ENCODE peak calls at places on chromosome 3, in nine cellular contexts. V, N, A, T, P, E, I, O and H are unnamed samples.

GRCh38 chr3:54374214-54374855 is 252.0 kb downstream of the CACNA2D3 start:
- DNase-seq in T (no peak), N (no peak), O (no peak), A (no peak), P (no peak), I (no peak), E (no peak), V (no peak), H (no peak)

GRCh38 chr3:61221759-61222362 is 29.4 kb downstream of the FHIT start:
- DNase-seq in P (no peak), V (no peak), O (no peak), E (no peak), T (no peak), I (no peak), A (no peak), N (no peak), H (no peak)

GRCh38 chr3:69776926-69777581 is 37.8 kb downstream of the MITF start:
- DNase-seq in T (no peak), E (no peak), P (no peak), N (no peak), A (peak; percentile 41), V (no peak), O (no peak), I (no peak), H (no peak)

GRCh38 chr3:125043599-125044151 is 12.1 kb downstream of the HEG1 start:
- DNase-seq in E (no peak), P (no peak), T (no peak), O (no peak), V (no peak), N (peak; percentile 31), I (no peak), A (no peak), H (no peak)

GRCh38 chr3:49022751-49023171 is 840 bp downstream of the NDUFAF3 start:
- DNase-seq in E (no peak), N (no peak), A (peak; percentile 48), V (peak; percentile 25), I (no peak), O (no peak), P (no peak), T (no peak), H (no peak)

GRCh38 chr3:187183210-187183862 is 13.9 kb upstream of the RTP1 start:
- DNase-seq in V (no peak), T (no peak), A (peak; percentile 57), P (no peak), E (no peak), O (peak; percentile 39), N (peak; percentile 69), I (no peak), H (no peak)

GRCh38 chr3:46236294-46237054 is 5.8 kb upstream of the CCR3 start:
- DNase-seq in V (no peak), E (no peak), A (no peak), T (no peak), N (no peak), P (no peak), O (no peak), I (no peak), H (no peak)

GRCh38 chr3:55305714-55306485 is 181.2 kb downstream of the WNT5A start:
- DNase-seq in I (no peak), T (no peak), O (no peak), N (peak; percentile 43), P (no peak), V (no peak), A (peak; percentile 69), E (no peak), H (no peak)

GRCh38 chr3:195102609-195103467 is 168.1 kb downstream of the XXYLT1 start:
- DNase-seq in P (peak; percentile 61), O (no peak), E (no peak), T (no peak), I (no peak), A (peak; percentile 94), N (peak; percentile 93), V (peak; percentile 98), H (no peak)

GRCh38 chr3:36911990-36912804 is 32.7 kb downstream of the TRANK1 start:
- DNase-seq in A (peak; percentile 69), P (no peak), T (no peak), N (peak; percentile 88), E (no peak), V (peak; percentile 72), I (peak; percentile 28), O (peak; percentile 4), H (peak; percentile 68)

GRCh38 chr3:10437272-10437994 is 68.0 kb downstream of the ATP2B2 start:
- DNase-seq in P (no peak), A (peak; percentile 53), I (peak; percentile 25), E (peak; percentile 48), N (peak; percentile 51), O (no peak), T (peak; percentile 19), V (peak; percentile 75), H (no peak)

GRCh38 chr3:12986521-12986920 is 86.7 kb downstream of the IQSEC1 start:
- DNase-seq in V (no peak), P (no peak), E (no peak), O (no peak), N (no peak), A (no peak), T (no peak), I (no peak), H (no peak)

GRCh38 chr3:151268267-151269235 is 9.8 kb downstream of the P2RY14 start:
- DNase-seq in E (no peak), O (no peak), N (no peak), I (peak; percentile 17), A (no peak), T (no peak), V (no peak), P (no peak), H (no peak)

GRCh38 chr3:41652931-41653330 is 309.0 kb downstream of the ULK4 start:
- DNase-seq in N (no peak), T (no peak), O (no peak), A (peak; percentile 16), I (no peak), V (peak; percentile 62), P (no peak), E (no peak), H (no peak)

GRCh38 chr3:40191850-40192448 is 117.6 kb upstream of the EIF1B start:
- DNase-seq in O (no peak), V (peak; percentile 22), I (peak; percentile 47), T (peak; percentile 25), P (no peak), E (peak; percentile 58), A (peak; percentile 81), N (peak; percentile 60), H (peak; percentile 54)

GRCh38 chr3:102526865-102527264 is 92.0 kb downstream of the ZPLD1 start:
- DNase-seq in P (no peak), T (no peak), N (no peak), V (no peak), I (no peak), O (no peak), E (no peak), A (no peak), H (no peak)

GRCh38 chr3:55708242-55708641 is 221.1 kb upstream of the WNT5A start:
- DNase-seq in N (no peak), E (no peak), T (no peak), I (no peak), O (no peak), V (no peak), A (no peak), P (no peak), H (no peak)

GRCh38 chr3:13884851-13885703 is 5.2 kb upstream of the WNT7A start:
- DNase-seq in O (no peak), P (no peak), N (peak; percentile 6), V (no peak), A (no peak), T (peak; percentile 53), I (peak; percentile 63), E (peak; percentile 63), H (no peak)

GRCh38 chr3:24688446-24689148 is 193.9 kb upstream of the THRB start:
- DNase-seq in A (no peak), N (no peak), I (no peak), E (no peak), O (no peak), T (no peak), V (peak; percentile 16), P (no peak), H (no peak)

GRCh38 chr3:114290911-114291901 is 2.6 kb upstream of the TIGIT start:
- DNase-seq in N (peak; percentile 41), T (peak; percentile 76), E (peak; percentile 96), V (peak; percentile 50), A (peak; percentile 48), I (peak; percentile 95), P (no peak), O (peak; percentile 63), H (no peak)

GRCh38 chr3:148532326-148532725 is 165.4 kb upstream of the AGTR1 start:
- DNase-seq in N (peak; percentile 26), E (no peak), I (no peak), T (no peak), A (no peak), V (no peak), P (no peak), O (no peak), H (no peak)

GRCh38 chr3:142543307-142543706 is 35.2 kb downstream of the ATR start:
- DNase-seq in E (no peak), N (no peak), O (no peak), T (no peak), V (no peak), P (no peak), I (no peak), A (no peak), H (no peak)

GRCh38 chr3:134186391-134186790 is 64.3 kb downstream of the RYK start:
- DNase-seq in V (no peak), T (no peak), A (no peak), E (no peak), P (no peak), I (no peak), N (no peak), O (no peak), H (no peak)

GRCh38 chr3:39344746-39345344 is 15.3 kb downstream of the CCR8 start:
- DNase-seq in T (no peak), E (no peak), O (no peak), I (no peak), N (no peak), V (no peak), A (no peak), P (no peak), H (no peak)

GRCh38 chr3:38002940-38003339 is 12.4 kb downstream of the VILL start:
- DNase-seq in O (no peak), E (no peak), P (no peak), V (no peak), N (no peak), I (no peak), T (no peak), A (no peak), H (peak; percentile 33)

GRCh38 chr3:99509224-99509623 is 129.2 kb upstream of the COL8A1 start:
- DNase-seq in E (no peak), T (no peak), A (peak; percentile 46), I (no peak), O (no peak), P (no peak), N (peak; percentile 48), V (peak; percentile 97), H (no peak)

GRCh38 chr3:12287727-12288465 is 974 bp upstream of the PPARG start:
- DNase-seq in N (no peak), I (no peak), P (no peak), O (no peak), V (peak; percentile 24), E (no peak), A (peak; percentile 81), T (peak; percentile 10), H (peak; percentile 55)

GRCh38 chr3:158918008-158918407 is 116.2 kb downstream of the MFSD1 start:
- DNase-seq in V (peak; percentile 96), T (no peak), E (no peak), A (peak; percentile 90), I (peak; percentile 1), O (no peak), P (peak; percentile 10), N (peak; percentile 78), H (no peak)

GRCh38 chr3:72346526-72346926 is 501.7 kb downstream of the SHQ1 start:
- DNase-seq in V (peak; percentile 94), O (no peak), N (peak; percentile 99), I (no peak), E (no peak), A (peak; percentile 93), P (no peak), T (no peak), H (peak; percentile 63)

GRCh38 chr3:156509209-156510174 is 45.4 kb downstream of the SSR3 start:
- DNase-seq in E (no peak), P (peak; percentile 23), I (no peak), T (no peak), V (peak; percentile 72), N (peak; percentile 78), O (peak; percentile 55), A (peak; percentile 80), H (no peak)

GRCh38 chr3:47244531-47245100 is 38.0 kb downstream of the KIF9 start:
- DNase-seq in N (no peak), P (no peak), A (no peak), T (no peak), I (no peak), E (no peak), V (no peak), O (no peak), H (no peak)